ENCODE peak calls at places on chromosomes 16 and 17, in six cellular contexts. One of them, this sample, is unnamed.

GRCh38 chr17:40548982-40549680 is 16.1 kb downstream of the CCR7 start:
- DNase-seq in cardiac muscle cell: no peak
- DNase-seq in tibial nerve: peak
- DNase-seq in heart right ventricle: no peak
- DNase-seq in heart left ventricle: no peak
- DNase-seq in body of pancreas: peak
- DNase-seq in this sample: peak

GRCh38 chr17:38897176-38897575 is 27.3 kb downstream of the LASP1 start:
- DNase-seq in cardiac muscle cell: no peak
- DNase-seq in tibial nerve: peak
- DNase-seq in heart right ventricle: peak
- DNase-seq in heart left ventricle: peak
- DNase-seq in body of pancreas: peak
- DNase-seq in this sample: peak

GRCh38 chr17:45261577-45262515 is at the start of gene SPATA32:
- DNase-seq in cardiac muscle cell: peak
- DNase-seq in tibial nerve: no peak
- DNase-seq in heart right ventricle: peak
- DNase-seq in heart left ventricle: peak
- DNase-seq in body of pancreas: peak
- DNase-seq in this sample: peak

GRCh38 chr16:27204232-27204915 is 1.0 kb downstream of the KDM8 start:
- DNase-seq in cardiac muscle cell: no peak
- DNase-seq in tibial nerve: no peak
- DNase-seq in heart right ventricle: no peak
- DNase-seq in heart left ventricle: no peak
- DNase-seq in body of pancreas: no peak
- DNase-seq in this sample: peak

GRCh38 chr16:10920726-10921427 is 21.4 kb downstream of the DEXI start:
- DNase-seq in cardiac muscle cell: no peak
- DNase-seq in tibial nerve: no peak
- DNase-seq in heart right ventricle: no peak
- DNase-seq in heart left ventricle: no peak
- DNase-seq in body of pancreas: no peak
- DNase-seq in this sample: peak

GRCh38 chr16:12646490-12647274 is 157.0 kb downstream of the CPPED1 start:
- DNase-seq in cardiac muscle cell: no peak
- DNase-seq in tibial nerve: peak
- DNase-seq in heart right ventricle: no peak
- DNase-seq in heart left ventricle: peak
- DNase-seq in body of pancreas: no peak
- DNase-seq in this sample: no peak

GRCh38 chr16:50279142-50279865 is 13.0 kb downstream of the ADCY7 start:
- DNase-seq in cardiac muscle cell: no peak
- DNase-seq in tibial nerve: no peak
- DNase-seq in heart right ventricle: peak
- DNase-seq in heart left ventricle: peak
- DNase-seq in body of pancreas: peak
- DNase-seq in this sample: no peak

GRCh38 chr17:80471922-80472321 is 4.5 kb downstream of the NPTX1 start:
- DNase-seq in cardiac muscle cell: no peak
- DNase-seq in tibial nerve: no peak
- DNase-seq in heart right ventricle: no peak
- DNase-seq in heart left ventricle: no peak
- DNase-seq in body of pancreas: no peak
- DNase-seq in this sample: no peak

GRCh38 chr17:77846531-77847085 is 111.9 kb upstream of the TNRC6C start:
- DNase-seq in cardiac muscle cell: no peak
- DNase-seq in tibial nerve: no peak
- DNase-seq in heart right ventricle: no peak
- DNase-seq in heart left ventricle: no peak
- DNase-seq in body of pancreas: no peak
- DNase-seq in this sample: no peak

GRCh38 chr17:10623786-10624338 is 33.2 kb downstream of the MYH3 start:
- DNase-seq in cardiac muscle cell: no peak
- DNase-seq in tibial nerve: no peak
- DNase-seq in heart right ventricle: no peak
- DNase-seq in heart left ventricle: no peak
- DNase-seq in body of pancreas: no peak
- DNase-seq in this sample: no peak

GRCh38 chr17:62755139-62755851 is 52.8 kb downstream of the MARCHF10 start:
- DNase-seq in cardiac muscle cell: peak
- DNase-seq in tibial nerve: no peak
- DNase-seq in heart right ventricle: peak
- DNase-seq in heart left ventricle: no peak
- DNase-seq in body of pancreas: no peak
- DNase-seq in this sample: no peak

GRCh38 chr16:61611847-61612491 is 424.3 kb downstream of the CDH8 start:
- DNase-seq in cardiac muscle cell: no peak
- DNase-seq in tibial nerve: no peak
- DNase-seq in heart right ventricle: no peak
- DNase-seq in heart left ventricle: no peak
- DNase-seq in body of pancreas: no peak
- DNase-seq in this sample: no peak

GRCh38 chr17:40542562-40543411 is 22.5 kb downstream of the CCR7 start:
- DNase-seq in cardiac muscle cell: no peak
- DNase-seq in tibial nerve: peak
- DNase-seq in heart right ventricle: peak
- DNase-seq in heart left ventricle: peak
- DNase-seq in body of pancreas: peak
- DNase-seq in this sample: peak

GRCh38 chr17:77748436-77748835 is 210.1 kb upstream of the TNRC6C start:
- DNase-seq in cardiac muscle cell: no peak
- DNase-seq in tibial nerve: peak
- DNase-seq in heart right ventricle: no peak
- DNase-seq in heart left ventricle: no peak
- DNase-seq in body of pancreas: no peak
- DNase-seq in this sample: no peak

GRCh38 chr17:77160877-77161530 is 20.2 kb downstream of the SEC14L1 start:
- DNase-seq in cardiac muscle cell: no peak
- DNase-seq in tibial nerve: no peak
- DNase-seq in heart right ventricle: no peak
- DNase-seq in heart left ventricle: no peak
- DNase-seq in body of pancreas: no peak
- DNase-seq in this sample: no peak

GRCh38 chr17:1078062-1078711 is 81.3 kb downstream of the TIMM22 start:
- DNase-seq in cardiac muscle cell: no peak
- DNase-seq in tibial nerve: no peak
- DNase-seq in heart right ventricle: no peak
- DNase-seq in heart left ventricle: no peak
- DNase-seq in body of pancreas: no peak
- DNase-seq in this sample: peak

GRCh38 chr17:17757391-17757791 is 76.1 kb downstream of the RAI1 start:
- DNase-seq in cardiac muscle cell: no peak
- DNase-seq in tibial nerve: no peak
- DNase-seq in heart right ventricle: no peak
- DNase-seq in heart left ventricle: no peak
- DNase-seq in body of pancreas: no peak
- DNase-seq in this sample: no peak

GRCh38 chr16:24499193-24499814 is 40.1 kb upstream of the RBBP6 start:
- DNase-seq in cardiac muscle cell: peak
- DNase-seq in tibial nerve: no peak
- DNase-seq in heart right ventricle: no peak
- DNase-seq in heart left ventricle: no peak
- DNase-seq in body of pancreas: peak
- DNase-seq in this sample: no peak

GRCh38 chr16:86070511-86070910 is 171.5 kb downstream of the IRF8 start:
- DNase-seq in cardiac muscle cell: no peak
- DNase-seq in tibial nerve: no peak
- DNase-seq in heart right ventricle: no peak
- DNase-seq in heart left ventricle: no peak
- DNase-seq in body of pancreas: no peak
- DNase-seq in this sample: no peak

GRCh38 chr17:19415806-19416775 is 5.1 kb downstream of the RNF112 start:
- DNase-seq in cardiac muscle cell: no peak
- DNase-seq in tibial nerve: no peak
- DNase-seq in heart right ventricle: no peak
- DNase-seq in heart left ventricle: no peak
- DNase-seq in body of pancreas: no peak
- DNase-seq in this sample: no peak

GRCh38 chr17:7586673-7587419 is 3.0 kb downstream of the SOX15 start:
- DNase-seq in cardiac muscle cell: peak
- DNase-seq in tibial nerve: no peak
- DNase-seq in heart right ventricle: peak
- DNase-seq in heart left ventricle: peak
- DNase-seq in body of pancreas: no peak
- DNase-seq in this sample: no peak

GRCh38 chr16:80259289-80259805 is 281.4 kb upstream of the DYNLRB2 start:
- DNase-seq in cardiac muscle cell: peak
- DNase-seq in tibial nerve: no peak
- DNase-seq in heart right ventricle: no peak
- DNase-seq in heart left ventricle: no peak
- DNase-seq in body of pancreas: no peak
- DNase-seq in this sample: no peak

GRCh38 chr17:28529012-28529400 is 22.9 kb downstream of the FOXN1 start:
- DNase-seq in cardiac muscle cell: no peak
- DNase-seq in tibial nerve: no peak
- DNase-seq in heart right ventricle: no peak
- DNase-seq in heart left ventricle: no peak
- DNase-seq in body of pancreas: no peak
- DNase-seq in this sample: no peak

GRCh38 chr17:36705651-36706436 is 104.5 kb downstream of the MRM1 start:
- DNase-seq in cardiac muscle cell: peak
- DNase-seq in tibial nerve: no peak
- DNase-seq in heart right ventricle: no peak
- DNase-seq in heart left ventricle: no peak
- DNase-seq in body of pancreas: peak
- DNase-seq in this sample: peak
- H3K27ac ChIP-seq in cardiac muscle cell: no peak
- H3K27ac ChIP-seq in tibial nerve: no peak
- H3K27ac ChIP-seq in heart right ventricle: no peak
- H3K27ac ChIP-seq in heart left ventricle: no peak
- H3K27ac ChIP-seq in body of pancreas: no peak
- H3K27ac ChIP-seq in this sample: no peak

DNA sequence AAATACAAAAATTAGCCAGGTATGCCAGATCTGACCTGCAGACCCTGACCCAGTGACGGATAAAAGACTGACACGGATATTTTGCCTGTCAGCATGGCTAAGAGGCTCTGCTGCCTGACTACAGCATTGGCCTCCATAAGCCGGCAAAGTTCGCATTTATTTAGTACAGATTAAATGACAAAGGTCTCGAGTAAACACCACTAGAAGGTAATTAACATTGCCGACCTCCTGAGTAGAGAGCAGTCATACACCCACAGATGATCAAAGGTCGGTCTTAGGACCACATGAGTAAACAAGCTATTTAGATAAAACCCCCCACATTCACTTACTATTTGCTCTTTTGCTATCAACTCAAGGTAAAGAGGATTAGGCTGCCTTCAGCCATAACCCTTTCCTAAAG is 55.7 kb downstream of the KNOP1 start:
- DNase-seq in cardiac muscle cell: no peak
- DNase-seq in tibial nerve: no peak
- DNase-seq in heart right ventricle: no peak
- DNase-seq in heart left ventricle: no peak
- DNase-seq in body of pancreas: no peak
- DNase-seq in this sample: no peak
- H3K27ac ChIP-seq in cardiac muscle cell: no peak
- H3K27ac ChIP-seq in tibial nerve: no peak
- H3K27ac ChIP-seq in heart right ventricle: no peak
- H3K27ac ChIP-seq in heart left ventricle: no peak
- H3K27ac ChIP-seq in body of pancreas: no peak
- H3K27ac ChIP-seq in this sample: no peak

DNA sequence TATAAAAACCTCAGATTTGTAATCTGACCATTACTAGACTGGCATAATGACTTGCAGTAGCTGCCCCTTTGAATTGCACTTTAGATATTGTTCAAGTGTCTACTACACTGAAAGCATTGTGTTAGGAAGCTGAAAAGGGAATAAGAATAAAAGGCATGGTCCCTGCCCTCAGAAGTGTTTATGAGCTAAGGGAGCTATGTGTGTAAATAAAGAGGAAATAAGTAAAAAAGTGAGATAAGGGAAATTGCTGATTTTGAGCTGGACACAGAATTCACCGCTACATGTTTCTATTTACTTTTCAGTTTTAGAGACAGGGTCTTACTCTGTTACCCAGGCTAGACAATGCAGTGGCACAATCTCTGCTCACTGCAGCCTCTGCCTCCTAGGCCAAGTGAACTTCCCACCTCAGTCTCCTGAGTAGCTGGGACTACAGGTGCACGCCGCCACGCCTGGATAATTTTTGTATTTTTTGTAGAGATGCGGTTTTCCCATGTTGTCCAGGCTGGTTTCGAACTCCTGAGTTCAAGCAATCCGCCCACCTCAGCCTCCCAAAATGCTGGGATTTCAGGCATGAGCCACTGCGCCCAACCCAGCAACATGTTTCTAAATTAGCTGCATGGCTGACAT is 57.0 kb downstream of the GRB2 start:
- DNase-seq in cardiac muscle cell: no peak
- DNase-seq in tibial nerve: no peak
- DNase-seq in heart right ventricle: no peak
- DNase-seq in heart left ventricle: no peak
- DNase-seq in body of pancreas: no peak
- DNase-seq in this sample: no peak
- H3K27ac ChIP-seq in cardiac muscle cell: no peak
- H3K27ac ChIP-seq in tibial nerve: no peak
- H3K27ac ChIP-seq in heart right ventricle: no peak
- H3K27ac ChIP-seq in heart left ventricle: no peak
- H3K27ac ChIP-seq in body of pancreas: no peak
- H3K27ac ChIP-seq in this sample: no peak

DNA sequence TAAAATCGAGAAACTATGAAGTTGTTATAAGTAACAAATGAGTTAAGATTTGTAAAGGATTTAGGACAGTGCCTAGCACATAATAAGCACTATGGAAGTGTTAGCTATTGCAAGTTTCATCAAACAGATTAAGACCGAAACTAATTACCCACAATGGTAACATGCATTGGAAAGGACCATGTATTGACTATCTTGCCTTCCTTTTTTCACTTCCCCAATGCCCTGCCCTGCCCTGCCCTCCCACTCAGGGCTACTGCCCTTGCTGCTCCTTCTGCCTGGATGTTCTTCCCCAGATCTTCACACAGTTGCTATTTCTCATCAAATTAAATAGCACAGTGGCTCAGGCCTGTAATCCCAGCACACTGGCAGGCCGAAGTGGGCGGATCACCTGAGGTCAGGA is 202.1 kb upstream of the PSMD7 start:
- DNase-seq in cardiac muscle cell: no peak
- DNase-seq in tibial nerve: no peak
- DNase-seq in heart right ventricle: no peak
- DNase-seq in heart left ventricle: no peak
- DNase-seq in body of pancreas: no peak
- DNase-seq in this sample: no peak
- H3K27ac ChIP-seq in cardiac muscle cell: no peak
- H3K27ac ChIP-seq in tibial nerve: no peak
- H3K27ac ChIP-seq in heart right ventricle: no peak
- H3K27ac ChIP-seq in heart left ventricle: no peak
- H3K27ac ChIP-seq in body of pancreas: no peak
- H3K27ac ChIP-seq in this sample: no peak

DNA sequence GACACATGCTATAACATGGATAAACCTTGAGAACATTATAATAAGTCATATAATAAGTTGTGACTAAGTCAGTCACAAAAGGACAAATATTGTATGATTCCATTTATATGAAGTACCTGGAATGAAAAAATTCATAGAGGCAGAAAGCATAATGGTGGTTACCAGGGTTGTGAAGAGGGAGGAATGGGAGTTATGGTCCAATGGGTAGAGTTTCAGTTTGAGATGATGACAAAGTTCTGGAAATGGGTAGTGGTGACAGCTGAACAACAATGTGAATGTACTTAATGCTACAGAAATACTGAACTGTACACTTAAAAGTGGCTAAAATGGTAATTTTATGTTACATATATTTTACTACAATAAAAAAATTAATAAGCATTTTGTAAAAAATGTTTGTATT is 49.7 kb downstream of the MYO1D start:
- DNase-seq in cardiac muscle cell: no peak
- DNase-seq in tibial nerve: no peak
- DNase-seq in heart right ventricle: no peak
- DNase-seq in heart left ventricle: no peak
- DNase-seq in body of pancreas: no peak
- DNase-seq in this sample: no peak
- H3K27ac ChIP-seq in cardiac muscle cell: no peak
- H3K27ac ChIP-seq in tibial nerve: no peak
- H3K27ac ChIP-seq in heart right ventricle: no peak
- H3K27ac ChIP-seq in heart left ventricle: no peak
- H3K27ac ChIP-seq in body of pancreas: no peak
- H3K27ac ChIP-seq in this sample: no peak

This sample was measured in psoas muscle.